ENCODE peak calls at places on chromosomes 2 and 18, in nine cellular contexts. F is right atrium auricular region, T is A549, H is WERI-Rb-1, V is PC-9, G is adrenal gland, P is MM.1S, J is OCI-LY7, U is sigmoid colon. Y is an unnamed sample.
A peak's percentile ranks its signal among the peaks of the same experiment; 100 is the strongest.

GRCh38 chr18:58132595-58133191 is 88.7 kb downstream of the NEDD4L start:
- DNase-seq in J (no peak), T (no peak), F (no peak), V (no peak), P (no peak), H (no peak), G (no peak), U (no peak), Y (no peak)

GRCh38 chr2:159497256-159497655 is 119.1 kb downstream of the BAZ2B start:
- DNase-seq in G (no peak), V (peak; percentile 90), P (peak; percentile 46), T (peak; percentile 57), F (no peak), U (no peak), J (no peak), H (no peak), Y (no peak)

GRCh38 chr2:58731488-58731869 is 490.4 kb upstream of the FANCL start:
- DNase-seq in H (no peak), T (no peak), J (no peak), P (no peak), G (no peak), U (no peak), F (no peak), V (no peak), Y (no peak)

GRCh38 chr18:8760984-8761383 is 55.6 kb downstream of the MTCL1 start:
- DNase-seq in T (no peak), V (no peak), P (no peak), U (no peak), H (no peak), F (no peak), J (no peak), G (no peak), Y (no peak)

GRCh38 chr2:109185801-109186570 is 57.0 kb downstream of the SH3RF3 start:
- DNase-seq in J (no peak), V (no peak), F (no peak), H (no peak), P (no peak), T (no peak), G (peak; percentile 81), U (peak; percentile 88), Y (no peak)

GRCh38 chr2:8659735-8660492 is 21.9 kb upstream of the ID2 start:
- DNase-seq in U (no peak), J (no peak), G (no peak), H (no peak), T (no peak), V (no peak), P (no peak), F (no peak), Y (no peak)

GRCh38 chr18:11676867-11677266 is 12.2 kb upstream of the GNAL start:
- DNase-seq in J (no peak), P (no peak), H (no peak), V (no peak), F (no peak), U (no peak), T (peak; percentile 19), G (no peak), Y (no peak)

GRCh38 chr2:134359367-134360081 is 105.7 kb downstream of the MGAT5 start:
- DNase-seq in H (peak; percentile 40), T (no peak), V (peak; percentile 78), P (no peak), F (no peak), U (peak; percentile 60), J (no peak), G (no peak), Y (no peak)

GRCh38 chr2:101173707-101174295 is 22.6 kb upstream of the TBC1D8 start:
- DNase-seq in P (no peak), F (no peak), U (no peak), V (no peak), G (no peak), H (no peak), J (peak; percentile 7), T (no peak), Y (no peak)

DNA sequence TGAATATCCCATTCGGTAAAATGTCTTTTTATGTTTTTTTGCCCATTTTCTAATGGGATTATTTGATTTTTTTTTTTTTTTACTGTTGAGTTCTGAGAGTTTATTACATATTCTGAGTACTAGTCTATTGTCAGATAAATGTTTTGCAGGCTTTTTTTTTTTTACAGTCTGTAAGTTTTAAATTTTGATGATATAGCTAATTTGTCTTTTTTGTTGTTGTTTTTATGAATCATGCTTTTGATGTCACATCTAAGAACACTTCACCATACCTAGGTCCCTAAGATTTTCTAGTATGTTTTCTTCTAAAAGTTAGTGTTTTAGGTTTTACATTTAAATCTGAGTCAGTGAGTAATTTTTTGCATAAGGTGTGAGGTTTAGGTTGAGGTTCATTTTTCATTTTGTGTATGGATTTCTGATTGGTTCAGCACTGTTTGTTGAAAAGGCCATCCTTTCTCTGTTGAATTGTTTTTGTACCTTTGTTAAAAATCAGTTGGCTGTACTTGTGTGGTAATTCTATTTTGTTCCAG is 40.7 kb downstream of the PTPN4 start:
- DNase-seq in V (peak; percentile 9), P (no peak), U (no peak), G (no peak), F (no peak), J (no peak), T (no peak), H (no peak), Y (no peak)
- TF ChIP-seq CTCF in V (no peak), P (no peak), U (no peak), G (no peak), F (no peak), J (no peak), T (no peak), H (no peak), Y (no peak)

GRCh38 chr2:43300222-43300621 is 73.8 kb upstream of the ZFP36L2 start:
- DNase-seq in V (peak; percentile 31), P (no peak), G (no peak), U (no peak), T (no peak), F (peak; percentile 0), H (no peak), J (no peak), Y (no peak)
- H3K27ac ChIP-seq in V (no peak overlapping the region), P (peak overlapping the region; percentile 31), G (no peak overlapping the region), U (peak overlapping the region; percentile 49), T (no peak overlapping the region), F (peak overlapping the region; percentile 84), H (no peak overlapping the region), J (no peak overlapping the region), Y (no peak overlapping the region)

DNA sequence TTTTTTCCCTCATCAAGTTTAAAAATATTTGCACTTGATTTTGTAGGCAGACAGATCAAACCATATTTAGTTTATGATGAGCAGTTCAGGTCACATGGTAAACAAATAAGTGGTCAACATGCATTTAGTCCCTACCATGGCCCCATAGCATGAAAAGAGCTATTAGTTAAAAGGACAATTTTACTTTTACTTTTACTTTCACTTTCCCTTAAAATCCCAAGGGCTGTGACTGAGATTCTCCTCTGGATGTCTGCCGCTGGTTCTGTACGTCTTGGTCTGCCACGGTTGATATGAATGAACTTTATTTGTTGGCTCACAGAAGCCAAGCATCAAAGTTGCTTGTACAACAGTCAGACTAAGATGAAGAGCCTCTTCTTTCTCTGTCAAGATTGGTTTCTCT is 626.2 kb upstream of the CDH7 start:
- DNase-seq in J (no peak), F (no peak), H (no peak), U (no peak), V (no peak), G (no peak), T (no peak), P (peak; percentile 17), Y (no peak)
- H3K9me3 ChIP-seq in J (no peaks in the 10 kb centered on the region), F (no peaks in the 10 kb centered on the region), H (no peaks in the 10 kb centered on the region), U (no peaks in the 10 kb centered on the region), V (peaks cover 3% of the 10 kb centered on the region), G (no peaks in the 10 kb centered on the region), T (no peaks in the 10 kb centered on the region), P (no peaks in the 10 kb centered on the region), Y (peaks cover 9% of the 10 kb centered on the region)

GRCh38 chr2:187054501-187055319 is 205.7 kb upstream of the ZSWIM2 start:
- DNase-seq in H (peak; percentile 13), V (no peak), U (no peak), T (no peak), F (no peak), P (no peak), J (no peak), G (no peak), Y (no peak)
- TF ChIP-seq CTCF in H (peak; percentile 42), V (no peak), U (no peak), T (no peak), F (no peak), P (peak; percentile 14), J (no peak), G (no peak), Y (no peak)

GRCh38 chr2:73107211-73107926 is 5.4 kb downstream of the RAB11FIP5 start:
- DNase-seq in F (no peak), V (no peak), P (peak; percentile 16), T (no peak), G (peak; percentile 65), U (no peak), J (no peak), H (no peak), Y (no peak)

GRCh38 chr2:73110622-73111299 is 2.0 kb downstream of the RAB11FIP5 start:
- DNase-seq in U (no peak), P (no peak), J (no peak), V (no peak), T (no peak), F (no peak), G (no peak), H (no peak), Y (no peak)

GRCh38 chr2:73112026-73112912 is 479 bp downstream of the RAB11FIP5 start:
- DNase-seq in P (peak; percentile 45), H (peak; percentile 47), F (no peak), U (peak; percentile 68), V (no peak), T (no peak), J (no peak), G (peak; percentile 43), Y (peak; percentile 38)

GRCh38 chr2:73111300-73112025 is 1.3 kb downstream of the RAB11FIP5 start:
- DNase-seq in V (peak; percentile 60), G (peak; percentile 27), F (no peak), J (no peak), H (peak; percentile 55), P (peak; percentile 57), T (peak; percentile 62), U (no peak), Y (peak; percentile 54)

GRCh38 chr2:73109796-73110540 is 2.8 kb downstream of the RAB11FIP5 start:
- DNase-seq in U (no peak), T (no peak), P (no peak), H (no peak), F (no peak), G (no peak), V (no peak), J (no peak), Y (no peak)
- H3K27ac ChIP-seq in U (no peak overlapping the region), T (no peak overlapping the region), P (no peak overlapping the region), H (no peak overlapping the region), F (no peak overlapping the region), G (no peak overlapping the region), V (no peak overlapping the region), J (no peak overlapping the region), Y (no peak overlapping the region)

DNA sequence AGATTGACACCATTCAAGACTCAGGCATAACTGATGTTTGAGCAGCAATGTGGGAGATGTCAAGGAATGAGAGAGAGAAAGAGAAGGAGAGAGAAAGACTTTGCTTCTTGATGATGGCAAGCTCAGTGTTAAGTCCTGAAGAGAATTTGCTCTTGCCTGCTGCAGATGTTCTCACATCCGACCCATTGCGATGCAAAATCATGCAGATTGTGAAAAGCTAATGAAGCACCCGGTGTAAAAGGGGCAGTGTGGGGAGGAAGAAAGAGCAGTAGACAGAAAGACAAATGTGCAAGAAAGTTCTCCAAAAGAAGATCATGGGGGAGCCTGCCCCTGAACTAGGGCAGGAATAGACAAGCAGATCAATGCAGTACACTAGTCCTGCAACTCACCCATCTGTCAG is 57.7 kb downstream of the EMX1 start:
- DNase-seq in G (no peak), V (no peak), U (no peak), H (no peak), P (no peak), J (no peak), T (no peak), F (no peak), Y (no peak)
- H3K9me3 ChIP-seq in G (no peaks in the 10 kb centered on the region), V (no peaks in the 10 kb centered on the region), U (no peaks in the 10 kb centered on the region), H (no peaks in the 10 kb centered on the region), P (no peaks in the 10 kb centered on the region), J (no peaks in the 10 kb centered on the region), T (no peaks in the 10 kb centered on the region), F (no peaks in the 10 kb centered on the region), Y (no peaks in the 10 kb centered on the region)

GRCh38 chr2:24651643-24652003 is 141.6 kb downstream of the PTRHD1 start:
- DNase-seq in F (no peak), P (no peak), V (no peak), U (no peak), H (no peak), G (no peak), J (no peak), T (no peak), Y (no peak)
- TF ChIP-seq CTCF in F (no peak), P (no peak), V (no peak), U (no peak), H (no peak), G (no peak), J (no peak), T (no peak), Y (no peak)